ENCODE peak calls at places on chromosomes 3 and 15, in four cellular contexts. M, S, N and B are unnamed samples.

GRCh38 chr3:72492240-72492639 is 356.0 kb downstream of the SHQ1 start:
- DNase-seq in S (peak), M (peak), N (no peak), B (peak)

GRCh38 chr15:101539930-101540329 is 50.4 kb upstream of the PCSK6 start:
- DNase-seq in M (no peak), N (no peak), S (no peak), B (no peak)

GRCh38 chr15:77144028-77144427 is 73.1 kb upstream of the TSPAN3 start:
- DNase-seq in N (no peak), S (peak), M (peak), B (no peak)

GRCh38 chr3:188133646-188134045 is 20.3 kb upstream of the LPP start:
- DNase-seq in M (no peak), N (no peak), S (peak), B (peak)

GRCh38 chr3:135927170-135927569 is 38.4 kb upstream of the PPP2R3A start:
- DNase-seq in S (no peak), N (no peak), M (peak), B (peak)

GRCh38 chr3:161273589-161274218 is 52.6 kb downstream of the NMD3 start:
- DNase-seq in N (no peak), M (no peak), S (peak), B (peak)

GRCh38 chr3:53103566-53104296 is 26.5 kb downstream of the RFT1 start:
- DNase-seq in N (no peak), M (no peak), S (peak), B (no peak)

GRCh38 chr3:164023480-164023879 is 1054.8 kb downstream of the SI start:
- DNase-seq in S (no peak), M (no peak), N (no peak), B (no peak)

GRCh38 chr15:101068961-101069734 is 150.0 kb downstream of the LRRK1 start:
- DNase-seq in M (peak), N (no peak), S (peak), B (peak)

GRCh38 chr15:78317145-78317836 is 17.9 kb upstream of the SKIC8 start:
- DNase-seq in S (peak), N (no peak), M (no peak), B (peak)

GRCh38 chr15:80526556-80527340 is 122.6 kb downstream of the ARNT2 start:
- DNase-seq in S (peak), N (no peak), M (no peak), B (no peak)

GRCh38 chr3:43995078-43995928 is 246.4 kb upstream of the TOPAZ1 start:
- DNase-seq in N (no peak), S (peak), M (no peak), B (no peak)